ENCODE peak calls at places on chromosomes 12 and 14, in ten cellular contexts. One of them, this sample, is unnamed.

GRCh38 chr12:5868585-5869295 is 76.3 kb downstream of the ANO2 start:
- DNase-seq in substantia nigra: no peak
- DNase-seq in EL: peak; percentile 2
- DNase-seq in fibroblast of pulmonary artery: no peak
- DNase-seq in NAMALWA: no peak
- DNase-seq in NCI-H446 treated with DMSO at 0.1 percent for 48 hours: no peak
- DNase-seq in CD8-positive, alpha-beta memory T cell: no peak
- DNase-seq in NCI-H2107: no peak
- DNase-seq in activated gamma-delta T cell treated with anti-CD3 and anti-CD28 coated beads, Interleukin-2, amount 50 U/mL, for 16 hours: no peak
- DNase-seq in nephron progenitor cell: no peak
- DNase-seq in this sample: no peak

GRCh38 chr12:89363582-89363981 is 11.3 kb upstream of the DUSP6 start:
- DNase-seq in nephron progenitor cell: no peak
- DNase-seq in EL: no peak
- DNase-seq in NAMALWA: no peak
- DNase-seq in NCI-H2107: no peak
- DNase-seq in substantia nigra: no peak
- DNase-seq in NCI-H446 treated with DMSO at 0.1 percent for 48 hours: no peak
- DNase-seq in fibroblast of pulmonary artery: no peak
- DNase-seq in activated gamma-delta T cell treated with anti-CD3 and anti-CD28 coated beads, Interleukin-2, amount 50 U/mL, for 16 hours: no peak
- DNase-seq in CD8-positive, alpha-beta memory T cell: no peak
- DNase-seq in this sample: no peak

GRCh38 chr12:105920161-105920684 is 218.5 kb downstream of the NUAK1 start:
- DNase-seq in NCI-H446 treated with DMSO at 0.1 percent for 48 hours: peak; percentile 83
- DNase-seq in CD8-positive, alpha-beta memory T cell: no peak
- DNase-seq in substantia nigra: peak; percentile 4
- DNase-seq in fibroblast of pulmonary artery: peak; percentile 72
- DNase-seq in nephron progenitor cell: no peak
- DNase-seq in NAMALWA: no peak
- DNase-seq in EL: peak; percentile 13
- DNase-seq in activated gamma-delta T cell treated with anti-CD3 and anti-CD28 coated beads, Interleukin-2, amount 50 U/mL, for 16 hours: no peak
- DNase-seq in NCI-H2107: no peak
- DNase-seq in this sample: no peak

GRCh38 chr12:81381951-81382350 is 304.1 kb downstream of the ACSS3 start:
- DNase-seq in nephron progenitor cell: no peak
- DNase-seq in NAMALWA: no peak
- DNase-seq in CD8-positive, alpha-beta memory T cell: no peak
- DNase-seq in EL: no peak
- DNase-seq in fibroblast of pulmonary artery: no peak
- DNase-seq in activated gamma-delta T cell treated with anti-CD3 and anti-CD28 coated beads, Interleukin-2, amount 50 U/mL, for 16 hours: no peak
- DNase-seq in substantia nigra: no peak
- DNase-seq in NCI-H446 treated with DMSO at 0.1 percent for 48 hours: no peak
- DNase-seq in NCI-H2107: no peak
- DNase-seq in this sample: no peak

GRCh38 chr14:82710257-82710841 is 1176.7 kb upstream of the SEL1L start:
- DNase-seq in EL: peak; percentile 30
- DNase-seq in NCI-H2107: peak; percentile 75
- DNase-seq in nephron progenitor cell: peak; percentile 78
- DNase-seq in NCI-H446 treated with DMSO at 0.1 percent for 48 hours: peak; percentile 6
- DNase-seq in activated gamma-delta T cell treated with anti-CD3 and anti-CD28 coated beads, Interleukin-2, amount 50 U/mL, for 16 hours: no peak
- DNase-seq in substantia nigra: peak; percentile 4
- DNase-seq in fibroblast of pulmonary artery: peak; percentile 58
- DNase-seq in NAMALWA: peak; percentile 70
- DNase-seq in CD8-positive, alpha-beta memory T cell: no peak
- DNase-seq in this sample: peak; percentile 48

GRCh38 chr12:107200394-107200793 is 107.0 kb upstream of the CRY1 start:
- DNase-seq in fibroblast of pulmonary artery: peak; percentile 40
- DNase-seq in activated gamma-delta T cell treated with anti-CD3 and anti-CD28 coated beads, Interleukin-2, amount 50 U/mL, for 16 hours: no peak
- DNase-seq in NCI-H446 treated with DMSO at 0.1 percent for 48 hours: no peak
- DNase-seq in NAMALWA: no peak
- DNase-seq in substantia nigra: no peak
- DNase-seq in CD8-positive, alpha-beta memory T cell: no peak
- DNase-seq in nephron progenitor cell: no peak
- DNase-seq in EL: peak; percentile 74
- DNase-seq in NCI-H2107: no peak
- DNase-seq in this sample: no peak

GRCh38 chr14:83706555-83706954 is 1823.4 kb upstream of the FLRT2 start:
- DNase-seq in activated gamma-delta T cell treated with anti-CD3 and anti-CD28 coated beads, Interleukin-2, amount 50 U/mL, for 16 hours: no peak
- DNase-seq in NCI-H2107: no peak
- DNase-seq in NCI-H446 treated with DMSO at 0.1 percent for 48 hours: no peak
- DNase-seq in NAMALWA: no peak
- DNase-seq in fibroblast of pulmonary artery: no peak
- DNase-seq in CD8-positive, alpha-beta memory T cell: no peak
- DNase-seq in nephron progenitor cell: no peak
- DNase-seq in EL: peak; percentile 17
- DNase-seq in substantia nigra: no peak
- DNase-seq in this sample: peak; percentile 6

GRCh38 chr12:62783881-62784280 is 151.1 kb downstream of the PPM1H start:
- DNase-seq in CD8-positive, alpha-beta memory T cell: no peak
- DNase-seq in NAMALWA: no peak
- DNase-seq in NCI-H446 treated with DMSO at 0.1 percent for 48 hours: no peak
- DNase-seq in EL: no peak
- DNase-seq in activated gamma-delta T cell treated with anti-CD3 and anti-CD28 coated beads, Interleukin-2, amount 50 U/mL, for 16 hours: no peak
- DNase-seq in fibroblast of pulmonary artery: no peak
- DNase-seq in nephron progenitor cell: no peak
- DNase-seq in NCI-H2107: no peak
- DNase-seq in substantia nigra: no peak
- DNase-seq in this sample: no peak

GRCh38 chr14:35342160-35343010 is 50.2 kb downstream of the PSMA6 start:
- DNase-seq in NCI-H446 treated with DMSO at 0.1 percent for 48 hours: peak; percentile 73
- DNase-seq in EL: no peak
- DNase-seq in nephron progenitor cell: no peak
- DNase-seq in CD8-positive, alpha-beta memory T cell: no peak
- DNase-seq in substantia nigra: peak; percentile 61
- DNase-seq in fibroblast of pulmonary artery: peak; percentile 45
- DNase-seq in activated gamma-delta T cell treated with anti-CD3 and anti-CD28 coated beads, Interleukin-2, amount 50 U/mL, for 16 hours: no peak
- DNase-seq in NAMALWA: no peak
- DNase-seq in NCI-H2107: no peak
- DNase-seq in this sample: peak; percentile 69

GRCh38 chr12:49260165-49260564 is 4.7 kb upstream of the TUBA1C start:
- DNase-seq in NCI-H446 treated with DMSO at 0.1 percent for 48 hours: no peak
- DNase-seq in fibroblast of pulmonary artery: peak; percentile 74
- DNase-seq in CD8-positive, alpha-beta memory T cell: no peak
- DNase-seq in nephron progenitor cell: no peak
- DNase-seq in substantia nigra: no peak
- DNase-seq in NCI-H2107: no peak
- DNase-seq in NAMALWA: no peak
- DNase-seq in activated gamma-delta T cell treated with anti-CD3 and anti-CD28 coated beads, Interleukin-2, amount 50 U/mL, for 16 hours: no peak
- DNase-seq in EL: peak; percentile 41
- DNase-seq in this sample: no peak

GRCh38 chr14:72822946-72823611 is 70.8 kb downstream of the DPF3 start:
- DNase-seq in substantia nigra: no peak
- DNase-seq in nephron progenitor cell: no peak
- DNase-seq in EL: no peak
- DNase-seq in NCI-H2107: no peak
- DNase-seq in activated gamma-delta T cell treated with anti-CD3 and anti-CD28 coated beads, Interleukin-2, amount 50 U/mL, for 16 hours: no peak
- DNase-seq in fibroblast of pulmonary artery: peak; percentile 60
- DNase-seq in NCI-H446 treated with DMSO at 0.1 percent for 48 hours: no peak
- DNase-seq in CD8-positive, alpha-beta memory T cell: no peak
- DNase-seq in NAMALWA: no peak
- DNase-seq in this sample: no peak

This sample was measured in AG20443.